ENCODE peak calls at places on chromosome 15, in four cellular contexts. H, T, A and Q are unnamed samples.

GRCh38 chr15:26628071-26628470 is 144.8 kb downstream of the GABRB3 start:
- DNase-seq in H (no peak), T (no peak), A (no peak), Q (no peak)

GRCh38 chr15:56984681-56985515 is 66.5 kb downstream of the TCF12 start:
- DNase-seq in H (no peak), T (peak), A (no peak), Q (peak)

GRCh38 chr15:92393994-92394326 is 279 bp downstream of the ST8SIA2 start:
- DNase-seq in H (no peak), T (no peak), A (no peak), Q (no peak)

GRCh38 chr15:33698128-33698527 is 270.2 kb upstream of the CHRM5 start:
- DNase-seq in H (no peak), T (no peak), A (no peak), Q (no peak)

GRCh38 chr15:45662375-45662774 is 27.5 kb downstream of the SQOR start:
- DNase-seq in H (no peak), T (no peak), A (no peak), Q (no peak)

GRCh38 chr15:63488432-63488910 is 15.9 kb upstream of the USP3 start:
- DNase-seq in H (no peak), T (no peak), A (no peak), Q (no peak)

GRCh38 chr15:35603298-35603697 is 57.3 kb upstream of the DPH6 start:
- DNase-seq in H (no peak), T (peak), A (no peak), Q (peak)

GRCh38 chr15:19943515-19943914 is 598.1 kb downstream of the GOLGA6L6 start:
- DNase-seq in H (no peak), T (no peak), A (no peak), Q (no peak)

GRCh38 chr15:98147415-98147814 is 186.9 kb downstream of the ARRDC4 start:
- DNase-seq in H (no peak), T (no peak), A (no peak), Q (no peak)

GRCh38 chr15:64774556-64775523 is 549 bp downstream of the RBPMS2 start:
- DNase-seq in H (peak), T (no peak), A (no peak), Q (no peak)

GRCh38 chr15:100241572-100242479 is 99.9 kb downstream of the ADAMTS17 start:
- DNase-seq in H (no peak), T (peak), A (no peak), Q (peak)

GRCh38 chr15:60760646-60761504 is 281.9 kb upstream of the ICE2 start:
- DNase-seq in H (no peak), T (peak), A (no peak), Q (peak)

GRCh38 chr15:47431501-47431900 is 285.8 kb upstream of the SEMA6D start:
- DNase-seq in H (no peak), T (peak), A (no peak), Q (peak)

GRCh38 chr15:32152574-32152973 is 122.3 kb downstream of the CHRNA7 start:
- DNase-seq in H (no peak), T (no peak), A (no peak), Q (no peak)

GRCh38 chr15:67783303-67783702 is 42.0 kb upstream of the SKOR1 start:
- DNase-seq in H (no peak), T (no peak), A (no peak), Q (no peak)

GRCh38 chr15:77035584-77035983 is 35.3 kb downstream of the TSPAN3 start:
- DNase-seq in H (no peak), T (no peak), A (no peak), Q (no peak)

GRCh38 chr15:34987623-34987981 is 485 bp downstream of the ZNF770 start:
- DNase-seq in H (no peak), T (no peak), A (no peak), Q (no peak)

GRCh38 chr15:54082836-54083492 is 104.7 kb downstream of the UNC13C start:
- DNase-seq in H (no peak), T (peak), A (no peak), Q (peak)

GRCh38 chr15:67794832-67795574 is 30.3 kb upstream of the SKOR1 start:
- DNase-seq in H (no peak), T (no peak), A (no peak), Q (no peak)

GRCh38 chr15:52262364-52262763 is 33.2 kb downstream of the MYO5C start:
- DNase-seq in H (no peak), T (no peak), A (no peak), Q (no peak)

GRCh38 chr15:52289629-52290081 is 5.9 kb downstream of the MYO5C start:
- DNase-seq in H (no peak), T (no peak), A (no peak), Q (no peak)

GRCh38 chr15:81189583-81190283 is 6.9 kb upstream of the IL16 start:
- DNase-seq in H (peak), T (peak), A (no peak), Q (peak)

GRCh38 chr15:90915808-90916440 is 12.8 kb downstream of the MAN2A2 start:
- DNase-seq in H (peak), T (no peak), A (peak), Q (peak)

GRCh38 chr15:25884354-25884753 is 21.2 kb upstream of the ATP10A start:
- DNase-seq in H (no peak), T (peak), A (no peak), Q (no peak)

GRCh38 chr15:43091859-43092258 is 14.0 kb downstream of the UBR1 start:
- DNase-seq in H (no peak), T (no peak), A (no peak), Q (no peak)

GRCh38 chr15:68420186-68420684 is 11.7 kb downstream of the ITGA11 start:
- DNase-seq in H (peak), T (no peak), A (no peak), Q (no peak)

GRCh38 chr15:56244237-56244810 is 645 bp upstream of the RFX7 start:
- DNase-seq in H (peak), T (peak), A (no peak), Q (peak)

GRCh38 chr15:80518522-80518921 is 114.3 kb downstream of the ARNT2 start:
- DNase-seq in H (no peak), T (no peak), A (no peak), Q (no peak)

GRCh38 chr15:25092661-25093060 is 137.9 kb downstream of the SNRPN start:
- DNase-seq in H (no peak), T (peak), A (no peak), Q (peak)

GRCh38 chr15:39990706-39991105 is 48.3 kb downstream of the SRP14 start:
- DNase-seq in H (no peak), T (no peak), A (no peak), Q (no peak)

GRCh38 chr15:46956456-46956855 is 760.8 kb upstream of the SEMA6D start:
- DNase-seq in H (peak), T (no peak), A (no peak), Q (no peak)

GRCh38 chr15:51720201-51720995 is 17.1 kb downstream of the LYSMD2 start:
- DNase-seq in H (no peak), T (no peak), A (no peak), Q (no peak)

GRCh38 chr15:80780416-80781221 is 1.4 kb downstream of the CEMIP start:
- DNase-seq in H (peak), T (peak), A (no peak), Q (peak)

GRCh38 chr15:81480645-81481053 is 106.6 kb upstream of the TMC3 start:
- DNase-seq in H (peak), T (peak), A (no peak), Q (peak)

GRCh38 chr15:65209701-65210643 is 1.3 kb downstream of the CILP start:
- DNase-seq in H (peak), T (no peak), A (no peak), Q (no peak)

GRCh38 chr15:36371509-36371908 is 207.9 kb upstream of the CDIN1 start:
- DNase-seq in H (no peak), T (peak), A (no peak), Q (peak)

GRCh38 chr15:88447741-88448140 is 19.4 kb downstream of the MRPL46 start:
- DNase-seq in H (no peak), T (no peak), A (no peak), Q (no peak)

GRCh38 chr15:88449581-88449980 is 17.6 kb downstream of the MRPL46 start:
- DNase-seq in H (no peak), T (no peak), A (no peak), Q (no peak)

GRCh38 chr15:88448991-88449461 is 18.2 kb downstream of the MRPL46 start:
- DNase-seq in H (no peak), T (no peak), A (no peak), Q (no peak)

GRCh38 chr15:88450125-88450798 is 16.9 kb downstream of the MRPL46 start:
- DNase-seq in H (peak), T (peak), A (no peak), Q (peak)

DNA sequence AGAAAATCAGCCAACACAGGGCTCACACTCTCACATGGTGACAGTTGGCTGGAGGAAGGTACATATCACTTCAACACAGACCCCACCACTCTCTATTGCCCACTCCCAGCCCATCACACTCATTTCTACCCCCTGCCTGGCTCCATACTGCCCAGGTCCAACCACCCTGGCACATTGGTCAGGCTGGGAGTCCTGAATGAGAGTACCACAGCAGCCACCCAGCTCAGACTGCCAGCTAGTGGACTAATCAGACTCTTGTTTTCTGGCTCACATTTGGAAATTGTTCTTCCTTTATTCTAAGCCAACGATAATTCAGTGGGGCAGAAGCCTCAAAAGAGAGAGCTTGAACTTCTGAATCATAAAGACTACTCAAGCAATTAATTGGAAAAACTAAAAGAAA is 20.0 kb downstream of the MRPL46 start:
- DNase-seq in H (no peak), T (peak), A (no peak), Q (no peak)
- TF ChIP-seq CTCF in H (no peak), T (no peak), A (no peak), Q (no peak)

DNA sequence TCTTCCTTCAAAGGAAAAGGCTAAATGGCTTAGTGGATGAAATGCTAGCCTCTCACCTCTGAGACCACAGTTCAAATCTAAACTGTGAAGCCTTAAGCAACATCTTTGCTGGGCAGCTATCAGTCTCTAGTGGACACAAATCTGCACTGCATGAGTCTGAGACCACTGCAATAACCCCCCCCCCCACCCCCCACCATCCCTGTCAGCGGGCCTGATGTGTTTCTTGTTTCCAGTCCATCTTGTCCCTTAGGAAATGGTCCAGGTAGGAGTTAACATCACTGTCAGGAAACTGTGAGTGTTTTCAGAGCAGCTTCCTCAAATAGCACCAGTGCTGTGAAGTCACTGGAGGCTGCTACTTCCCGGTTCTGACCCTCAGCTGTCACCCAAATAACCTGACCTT is 140.6 kb upstream of the TMCO5A start:
- DNase-seq in H (no peak), T (no peak), A (no peak), Q (peak)
- TF ChIP-seq CTCF in H (no peak), T (no peak), A (no peak), Q (peak)

DNA sequence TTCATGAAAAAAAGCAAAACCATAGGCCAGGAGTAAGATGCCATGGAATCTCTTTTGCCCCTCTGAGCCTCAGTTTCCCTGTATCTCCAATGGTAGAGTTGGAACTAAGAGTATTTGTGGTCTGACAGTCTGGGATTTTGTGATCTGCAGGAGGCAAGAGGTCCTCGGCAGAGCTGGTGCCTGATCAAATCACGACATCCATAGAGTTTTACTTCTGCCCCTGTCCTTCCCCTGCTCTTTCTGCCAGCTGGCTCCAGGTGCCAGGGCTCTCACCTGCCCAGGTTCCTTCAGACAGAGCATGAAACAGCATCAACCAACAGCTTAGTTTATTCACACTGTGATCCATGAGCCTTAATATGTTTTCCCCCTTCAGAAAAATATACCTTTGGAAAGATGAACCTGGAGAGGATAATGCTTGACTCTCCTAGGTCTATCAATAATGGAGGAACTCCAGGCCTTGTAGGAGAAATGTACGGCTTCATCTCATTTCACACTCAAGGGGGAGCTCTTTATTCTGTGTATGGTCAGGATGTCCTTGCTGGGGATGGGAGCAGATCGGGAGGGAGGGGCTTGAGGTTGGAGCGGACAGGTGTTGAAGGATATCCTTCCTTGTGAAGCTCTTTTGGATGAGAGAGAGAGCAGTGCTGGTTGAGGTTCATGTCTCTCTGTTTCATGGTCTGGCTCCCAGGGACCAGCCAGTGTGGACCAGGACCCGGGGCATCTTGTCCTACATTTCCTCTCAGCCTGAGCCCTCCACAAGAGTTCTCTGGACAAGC is 309.9 kb downstream of the RPLP1 start:
- DNase-seq in H (no peak), T (no peak), A (no peak), Q (peak)
- TF ChIP-seq CTCF in H (no peak), T (no peak), A (no peak), Q (peak)

GRCh38 chr15:41937568-41937923 is 34.8 kb downstream of the EHD4 start:
- DNase-seq in H (no peak), T (no peak), A (no peak), Q (no peak)
- TF ChIP-seq CTCF in H (no peak), T (no peak), A (no peak), Q (no peak)

GRCh38 chr15:66401130-66402021 is 14.7 kb downstream of the MAP2K1 start:
- DNase-seq in H (no peak), T (no peak), A (no peak), Q (no peak)
- TF ChIP-seq CTCF in H (no peak), T (no peak), A (no peak), Q (peak)

GRCh38 chr15:71291247-71291646 is 176.0 kb downstream of the THSD4 start:
- DNase-seq in H (no peak), T (peak), A (no peak), Q (peak)

GRCh38 chr15:71294251-71294635 is 179.0 kb downstream of the THSD4 start:
- DNase-seq in H (no peak), T (peak), A (no peak), Q (no peak)

GRCh38 chr15:71291723-71292122 is 176.5 kb downstream of the THSD4 start:
- DNase-seq in H (no peak), T (no peak), A (no peak), Q (no peak)

GRCh38 chr15:71290002-71290401 is 174.7 kb downstream of the THSD4 start:
- DNase-seq in H (no peak), T (no peak), A (no peak), Q (no peak)

GRCh38 chr15:71288348-71288955 is 173.2 kb downstream of the THSD4 start:
- DNase-seq in H (no peak), T (no peak), A (no peak), Q (peak)
- TF ChIP-seq CTCF in H (no peak), T (no peak), A (no peak), Q (no peak)

DNA sequence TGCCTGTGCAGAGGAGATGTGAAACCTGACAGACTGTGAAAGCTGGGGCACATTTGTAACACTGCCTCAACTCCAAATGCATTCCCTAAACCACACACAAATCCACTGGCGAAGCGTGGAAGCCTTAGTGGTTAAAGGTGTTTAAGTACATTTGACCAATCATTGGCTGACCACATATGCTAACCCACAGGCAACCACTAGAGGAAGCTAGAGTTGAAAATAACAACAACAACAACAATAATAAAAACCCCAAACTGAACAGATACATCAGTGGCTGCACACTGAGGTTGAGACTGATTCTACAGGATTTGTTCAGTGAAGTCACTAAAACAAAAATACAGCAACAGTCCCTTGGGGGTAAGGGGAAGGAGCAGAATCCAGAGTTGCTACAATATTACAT is 129.7 kb downstream of the TJP1 start:
- DNase-seq in H (no peak), T (no peak), A (no peak), Q (no peak)
- TF ChIP-seq CTCF in H (no peak), T (no peak), A (no peak), Q (peak)

GRCh38 chr15:66252411-66253295 is 897 bp downstream of the MEGF11 start:
- DNase-seq in H (peak), T (peak), A (no peak), Q (peak)
- TF ChIP-seq CTCF in H (peak), T (peak), A (peak), Q (peak)

GRCh38 chr15:75182187-75183131 is 19.2 kb upstream of the C15orf39 start:
- DNase-seq in H (no peak), T (no peak), A (no peak), Q (no peak)
- TF ChIP-seq CTCF in H (no peak), T (no peak), A (no peak), Q (no peak)

DNA sequence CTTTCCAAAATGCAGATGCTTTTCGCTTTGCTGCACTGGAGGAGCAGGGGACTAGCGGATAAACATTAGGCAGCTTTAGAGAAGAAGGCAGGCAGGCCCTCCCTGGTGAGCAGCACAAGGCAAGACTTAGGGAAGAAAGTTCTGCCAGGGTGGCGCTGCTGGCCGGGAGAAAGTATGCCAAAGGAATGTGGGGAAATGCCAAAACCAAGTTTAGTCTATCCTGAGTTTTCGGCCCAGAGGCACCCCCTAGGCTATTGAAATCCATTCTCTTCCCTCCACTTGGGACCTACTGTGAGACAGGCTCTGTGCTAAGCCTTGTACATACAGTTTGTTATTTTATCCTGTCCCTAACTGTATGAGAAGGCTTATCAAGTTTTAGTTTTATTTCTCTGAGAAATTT is 9.2 kb downstream of the SHC4 start:
- DNase-seq in H (no peak), T (peak), A (no peak), Q (peak)
- TF ChIP-seq CTCF in H (no peak), T (no peak), A (no peak), Q (peak)